ENCODE peak calls at places on chromosomes 1 and 21, in five cellular contexts. U, H, Y, O and T are unnamed samples.

GRCh38 chr1:223066415-223066814 is 76.6 kb downstream of the TLR5 start:
- DNase-seq in H (no peak), U (no peak), Y (no peak), O (no peak), T (no peak)

GRCh38 chr1:168613689-168614655 is 37.6 kb downstream of the XCL1 start:
- DNase-seq in H (no peak), Y (peak; percentile 55), U (peak; percentile 76), O (peak; percentile 17), T (no peak)

GRCh38 chr1:204130989-204131892 is 20.6 kb downstream of the ETNK2 start:
- DNase-seq in O (no peak), Y (peak; percentile 63), H (peak; percentile 84), U (no peak), T (no peak)

GRCh38 chr1:23619299-23620188 is 60.2 kb upstream of the ID3 start:
- DNase-seq in Y (peak; percentile 78), O (no peak), H (no peak), U (no peak), T (no peak)

GRCh38 chr21:23541571-23541970 is 2065.7 kb downstream of the MRPL39 start:
- DNase-seq in U (no peak), Y (no peak), O (no peak), H (no peak), T (no peak)

GRCh38 chr1:240189386-240189989 is 97.8 kb downstream of the FMN2 start:
- DNase-seq in Y (peak; percentile 44), H (peak; percentile 60), U (no peak), O (peak; percentile 44), T (no peak)

GRCh38 chr1:108609483-108610066 is 49.7 kb downstream of the EEIG2 start:
- DNase-seq in Y (no peak), O (no peak), H (peak; percentile 30), U (no peak), T (no peak)

GRCh38 chr1:153505576-153505975 is 30.2 kb downstream of the S100A6 start:
- DNase-seq in H (no peak), U (no peak), O (no peak), Y (no peak), T (no peak)

GRCh38 chr1:2275796-2276536 is 47.8 kb downstream of the SKI start:
- DNase-seq in O (no peak), H (peak; percentile 84), Y (no peak), U (peak; percentile 32), T (no peak)

GRCh38 chr1:35278886-35279554 is 10.5 kb downstream of the ZMYM4 start:
- DNase-seq in O (no peak), H (peak; percentile 89), U (no peak), Y (no peak), T (no peak)

GRCh38 chr1:220701974-220702373 is 11.8 kb downstream of the C1orf115 start:
- DNase-seq in H (no peak), O (no peak), Y (no peak), U (no peak), T (peak; percentile 40)

GRCh38 chr1:201149400-201149799 is 4.9 kb downstream of the TMEM9 start:
- DNase-seq in U (no peak), O (no peak), H (peak; percentile 72), Y (peak; percentile 69), T (no peak)

GRCh38 chr1:213947200-213947775 is 40.5 kb upstream of the PROX1 start:
- DNase-seq in H (no peak), U (no peak), Y (no peak), O (no peak), T (no peak)

GRCh38 chr21:41326414-41327080 is 9.9 kb downstream of the FAM3B start:
- DNase-seq in O (no peak), Y (no peak), H (no peak), U (no peak), T (no peak)

GRCh38 chr21:32844653-32845443 is 73.3 kb upstream of the PAXBP1 start:
- DNase-seq in O (no peak), Y (no peak), H (peak; percentile 48), U (no peak), T (no peak)

GRCh38 chr1:202844935-202845334 is 34.2 kb downstream of the PCAT6 start:
- DNase-seq in U (no peak), H (peak; percentile 35), O (no peak), Y (no peak), T (no peak)

GRCh38 chr1:209398330-209398991 is 185.1 kb upstream of the CAMK1G start:
- DNase-seq in O (no peak), H (peak; percentile 94), Y (peak; percentile 25), U (peak; percentile 43), T (no peak)

GRCh38 chr1:36764796-36765195 is 269.5 kb downstream of the GRIK3 start:
- DNase-seq in U (no peak), H (no peak), Y (peak; percentile 42), O (no peak), T (no peak)

GRCh38 chr1:3939242-3940080 is 39.4 kb upstream of the C1orf174 start:
- DNase-seq in H (no peak), Y (no peak), O (no peak), U (no peak), T (no peak)

GRCh38 chr1:153977250-153978240 is at the start of gene JTB:
- DNase-seq in O (peak; percentile 75), H (peak; percentile 84), Y (peak; percentile 89), U (peak; percentile 94), T (peak; percentile 91)

GRCh38 chr1:201637282-201638076 is 98.6 kb downstream of the NAV1 start:
- DNase-seq in U (peak; percentile 51), H (peak; percentile 67), O (no peak), Y (peak; percentile 72), T (no peak)

GRCh38 chr1:171794085-171794484 is 12.6 kb downstream of the METTL13 start:
- DNase-seq in H (peak; percentile 27), U (no peak), Y (no peak), O (no peak), T (no peak)

GRCh38 chr1:230067441-230067870 is 418 bp downstream of the GALNT2 start:
- DNase-seq in O (peak; percentile 28), Y (peak; percentile 87), U (peak; percentile 41), H (peak; percentile 46), T (peak; percentile 80)

GRCh38 chr21:45547211-45547900 is 5.1 kb upstream of the SLC19A1 start:
- DNase-seq in Y (no peak), H (no peak), O (no peak), U (no peak), T (no peak)

GRCh38 chr1:167665469-167665868 is 35.4 kb downstream of the RCSD1 start:
- DNase-seq in U (no peak), Y (no peak), H (no peak), O (no peak), T (no peak)

GRCh38 chr1:169003864-169004516 is 102.5 kb upstream of the ATP1B1 start:
- DNase-seq in H (no peak), O (no peak), U (peak; percentile 39), Y (no peak), T (no peak)

GRCh38 chr1:110452330-110452729 is 1.4 kb downstream of the PROK1 start:
- DNase-seq in Y (no peak), U (no peak), H (no peak), O (no peak), T (no peak)

GRCh38 chr1:110457206-110457605 is 6.3 kb downstream of the PROK1 start:
- DNase-seq in Y (no peak), U (no peak), H (no peak), O (no peak), T (no peak)

GRCh38 chr1:110454328-110454727 is 3.4 kb downstream of the PROK1 start:
- DNase-seq in H (no peak), U (no peak), O (no peak), Y (no peak), T (no peak)

GRCh38 chr1:110453829-110454228 is 2.9 kb downstream of the PROK1 start:
- DNase-seq in U (no peak), Y (no peak), O (no peak), H (no peak), T (no peak)

GRCh38 chr1:110455151-110455550 is 4.2 kb downstream of the PROK1 start:
- DNase-seq in O (no peak), Y (no peak), H (no peak), U (no peak), T (no peak)
- TF ChIP-seq CTCF in O (no peak), Y (no peak), H (peak; percentile 45), U (no peak), T (no peak)

GRCh38 chr1:89632213-89633102 is 462 bp upstream of the LRRC8C start:
- DNase-seq in O (peak; percentile 82), U (peak; percentile 90), H (peak; percentile 70), Y (peak; percentile 95), T (peak; percentile 93)
- TF ChIP-seq CTCF in O (peak; percentile 54), U (peak; percentile 31), H (peak; percentile 14), Y (peak; percentile 27), T (peak; percentile 63)

GRCh38 chr1:15523922-15524282 is at the start of gene CASP9:
- DNase-seq in Y (no peak), O (no peak), H (no peak), U (no peak), T (no peak)

GRCh38 chr1:15525043-15525958 is 1.3 kb upstream of the CASP9 start:
- DNase-seq in Y (no peak), O (no peak), H (no peak), U (peak; percentile 99), T (no peak)

GRCh38 chr1:15524283-15525042 is 448 bp upstream of the CASP9 start:
- DNase-seq in H (peak; percentile 100), O (peak; percentile 99), Y (peak; percentile 95), U (peak; percentile 100), T (peak; percentile 100)

GRCh38 chr1:15526021-15526489 is 593 bp upstream of the DNAJC16 start:
- DNase-seq in O (no peak), U (peak; percentile 50), Y (no peak), H (peak; percentile 6), T (no peak)

DNA sequence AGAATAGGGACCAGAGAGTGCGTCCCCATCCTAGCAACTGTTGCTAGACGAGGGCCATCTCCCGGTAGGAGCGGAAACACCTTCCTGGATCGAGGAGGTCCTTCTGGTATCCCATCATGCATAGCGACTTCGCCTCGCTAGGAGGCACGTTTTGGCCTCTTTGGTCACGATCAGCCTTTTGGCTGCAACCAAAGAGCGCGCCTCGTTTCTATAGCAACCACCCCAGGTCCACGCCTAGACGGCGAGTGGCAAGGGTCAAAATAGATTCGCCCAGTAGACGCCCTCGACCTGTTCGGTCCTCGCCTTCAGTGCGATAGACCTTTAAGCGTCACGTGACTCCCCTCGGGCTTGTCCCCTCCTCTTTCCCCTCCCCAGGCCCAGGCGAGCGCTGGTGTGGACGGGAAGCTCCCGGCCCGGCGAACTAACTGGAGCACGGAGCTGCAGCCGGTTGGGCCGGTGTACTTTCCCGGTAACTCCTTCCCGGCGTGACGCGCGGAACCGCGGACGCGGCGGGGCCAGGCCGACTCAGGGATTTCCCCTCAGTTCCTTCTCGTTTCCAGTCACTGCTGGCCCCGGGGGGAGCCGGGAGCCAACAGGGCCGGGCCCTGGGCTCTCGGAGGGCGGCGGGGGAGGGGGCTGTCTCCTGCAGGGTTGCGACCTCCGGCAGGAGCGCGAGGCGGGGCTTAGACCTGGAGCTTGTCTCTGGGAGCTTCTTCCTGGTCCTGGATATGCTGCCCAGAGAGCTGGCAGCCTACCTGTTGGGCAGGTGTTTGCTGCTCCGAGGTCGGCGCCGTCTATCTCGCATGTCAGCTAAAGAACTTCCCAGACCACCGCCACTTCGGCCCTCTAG is at the start of gene DNAJC16:
- DNase-seq in Y (peak; percentile 91), U (peak; percentile 100), H (peak; percentile 100), O (peak; percentile 97), T (peak; percentile 99)
- TF ChIP-seq CTCF in Y (no peak), U (no peak), H (peak; percentile 37), O (no peak), T (peak; percentile 26)

GRCh38 chr21:34592573-34592972 is 22.3 kb downstream of the RCAN1 start:
- DNase-seq in O (no peak), U (no peak), H (no peak), Y (no peak), T (no peak)
- TF ChIP-seq CTCF in O (no peak), U (no peak), H (no peak), Y (no peak), T (no peak)

GRCh38 chr1:119294199-119294598 is 74.4 kb upstream of the HAO2 start:
- DNase-seq in U (no peak), O (no peak), H (no peak), Y (no peak), T (no peak)
- TF ChIP-seq CTCF in U (no peak), O (no peak), H (no peak), Y (no peak), T (no peak)